ENCODE peak calls at places on chromosomes 7 and 10, in nine cellular contexts. One of them, this sample, is unnamed.

GRCh38 chr7:113085781-113086390 is 741 bp downstream of the GPR85 start:
- DNase-seq in heart left ventricle: no peak
- DNase-seq in GDM1: no peak
- DNase-seq in sciatic nerve: no peak
- DNase-seq in AG20443: peak
- DNase-seq in activated gamma-delta T cell: no peak
- DNase-seq in G401: peak
- DNase-seq in HTR-8/SVneo: no peak
- DNase-seq in A673: no peak
- DNase-seq in this sample: no peak

GRCh38 chr10:110725809-110726641 is 81.9 kb downstream of the RBM20 start:
- DNase-seq in heart left ventricle: no peak
- DNase-seq in GDM1: no peak
- DNase-seq in sciatic nerve: no peak
- DNase-seq in AG20443: peak
- DNase-seq in activated gamma-delta T cell: no peak
- DNase-seq in G401: no peak
- DNase-seq in HTR-8/SVneo: peak
- DNase-seq in A673: no peak
- DNase-seq in this sample: no peak

GRCh38 chr10:95572451-95572850 is 11.3 kb upstream of the SORBS1 start:
- DNase-seq in heart left ventricle: no peak
- DNase-seq in GDM1: no peak
- DNase-seq in sciatic nerve: no peak
- DNase-seq in AG20443: no peak
- DNase-seq in activated gamma-delta T cell: no peak
- DNase-seq in G401: no peak
- DNase-seq in HTR-8/SVneo: no peak
- DNase-seq in A673: no peak
- DNase-seq in this sample: no peak

GRCh38 chr10:17782921-17783665 is 26.1 kb upstream of the MRC1 start:
- DNase-seq in heart left ventricle: no peak
- DNase-seq in GDM1: no peak
- DNase-seq in sciatic nerve: no peak
- DNase-seq in AG20443: peak
- DNase-seq in activated gamma-delta T cell: no peak
- DNase-seq in G401: peak
- DNase-seq in HTR-8/SVneo: peak
- DNase-seq in A673: no peak
- DNase-seq in this sample: no peak

GRCh38 chr7:101816499-101817030 is 861 bp upstream of the CUX1 start:
- DNase-seq in heart left ventricle: peak
- DNase-seq in GDM1: peak
- DNase-seq in sciatic nerve: peak
- DNase-seq in AG20443: peak
- DNase-seq in activated gamma-delta T cell: peak
- DNase-seq in G401: peak
- DNase-seq in HTR-8/SVneo: no peak
- DNase-seq in A673: peak
- DNase-seq in this sample: no peak

GRCh38 chr10:33037726-33038125 is 79.7 kb upstream of the ITGB1 start:
- DNase-seq in heart left ventricle: no peak
- DNase-seq in GDM1: no peak
- DNase-seq in sciatic nerve: no peak
- DNase-seq in AG20443: no peak
- DNase-seq in activated gamma-delta T cell: no peak
- DNase-seq in G401: no peak
- DNase-seq in HTR-8/SVneo: no peak
- DNase-seq in A673: no peak
- DNase-seq in this sample: no peak

GRCh38 chr7:19112290-19113000 is 5.0 kb downstream of the TWIST1 start:
- DNase-seq in heart left ventricle: peak
- DNase-seq in GDM1: no peak
- DNase-seq in sciatic nerve: no peak
- DNase-seq in AG20443: no peak
- DNase-seq in activated gamma-delta T cell: no peak
- DNase-seq in G401: no peak
- DNase-seq in HTR-8/SVneo: no peak
- DNase-seq in A673: no peak
- DNase-seq in this sample: no peak

GRCh38 chr10:23994459-23995046 is 214.4 kb upstream of the KIAA1217 start:
- DNase-seq in heart left ventricle: peak
- DNase-seq in GDM1: peak
- DNase-seq in sciatic nerve: peak
- DNase-seq in AG20443: peak
- DNase-seq in activated gamma-delta T cell: no peak
- DNase-seq in G401: peak
- DNase-seq in HTR-8/SVneo: peak
- DNase-seq in A673: peak
- DNase-seq in this sample: no peak

GRCh38 chr10:22990443-22990842 is 62.6 kb downstream of the ARMC3 start:
- DNase-seq in heart left ventricle: no peak
- DNase-seq in GDM1: no peak
- DNase-seq in sciatic nerve: no peak
- DNase-seq in AG20443: no peak
- DNase-seq in activated gamma-delta T cell: no peak
- DNase-seq in G401: no peak
- DNase-seq in HTR-8/SVneo: no peak
- DNase-seq in A673: no peak
- DNase-seq in this sample: no peak